ENCODE peak calls at places on chromosomes 13 and 19, in ten cellular contexts. H, I, F, W, R, V, G, U, B and E are unnamed samples.

GRCh38 chr19:54390942-54391577 is 24.2 kb upstream of the TTYH1 start:
- DNase-seq in R (no peak), V (peak), F (peak), B (peak), G (peak), H (peak), U (no peak), I (no peak), W (peak), E (no peak)

GRCh38 chr19:49820125-49820524 is 2.0 kb downstream of the MED25 start:
- DNase-seq in B (no peak), G (no peak), W (no peak), I (no peak), H (no peak), U (no peak), F (no peak), V (no peak), R (no peak), E (no peak)

GRCh38 chr19:47729468-47729798 is 15.9 kb upstream of the NOP53 start:
- DNase-seq in H (no peak), B (no peak), W (no peak), U (peak), V (no peak), F (peak), I (no peak), R (no peak), G (no peak), E (no peak)

GRCh38 chr13:20353973-20354372 is 121.9 kb upstream of the GJB6 start:
- DNase-seq in V (no peak), U (no peak), G (no peak), I (no peak), W (no peak), F (no peak), R (no peak), H (no peak), B (no peak), E (no peak)

GRCh38 chr13:72726721-72727416 is 560 bp downstream of the MZT1 start:
- DNase-seq in W (no peak), G (no peak), I (no peak), B (peak), V (peak), U (peak), R (no peak), H (no peak), F (peak), E (peak)

GRCh38 chr13:40333238-40333637 is 333.2 kb downstream of the FOXO1 start:
- DNase-seq in F (no peak), G (no peak), I (no peak), B (no peak), V (no peak), R (no peak), U (no peak), W (no peak), H (no peak), E (no peak)

GRCh38 chr13:68908879-68909278 is 1198.7 kb upstream of the ATXN8OS start:
- DNase-seq in I (no peak), R (no peak), B (no peak), V (no peak), U (no peak), F (no peak), W (no peak), H (no peak), G (no peak), E (no peak)

GRCh38 chr19:49149652-49150105 is 5.5 kb downstream of the HRC start:
- DNase-seq in W (no peak), F (no peak), U (peak), R (no peak), G (no peak), I (peak), B (no peak), H (peak), V (no peak), E (no peak)

GRCh38 chr19:4633140-4633967 is 6.0 kb upstream of the TNFAIP8L1 start:
- DNase-seq in V (peak), W (no peak), R (no peak), H (peak), U (no peak), G (peak), B (no peak), F (peak), I (peak), E (no peak)

GRCh38 chr19:42397315-42398166 is 7.4 kb upstream of the CNFN start:
- DNase-seq in U (no peak), I (no peak), V (no peak), G (no peak), W (no peak), R (no peak), H (no peak), F (peak), B (no peak), E (no peak)

GRCh38 chr13:45949161-45949560 is 97.6 kb upstream of the SIAH3 start:
- DNase-seq in B (no peak), W (no peak), G (no peak), U (no peak), I (no peak), R (no peak), V (no peak), F (no peak), H (no peak), E (no peak)

GRCh38 chr13:105774739-105775460 is 760.6 kb downstream of the EFNB2 start:
- DNase-seq in R (no peak), B (no peak), W (no peak), I (no peak), G (no peak), U (no peak), V (no peak), H (no peak), F (no peak), E (no peak)

GRCh38 chr13:114200673-114201005 is 21.6 kb downstream of the CFAP97D2 start:
- DNase-seq in H (no peak), V (no peak), U (no peak), G (no peak), B (no peak), I (no peak), F (no peak), R (no peak), W (no peak), E (no peak)

GRCh38 chr13:94065741-94066140 is 413.7 kb downstream of the DCT start:
- DNase-seq in W (no peak), V (no peak), F (no peak), H (no peak), I (no peak), G (no peak), B (no peak), R (no peak), U (no peak), E (no peak)

GRCh38 chr19:54551293-54551692 is 22.3 kb upstream of the LILRA2 start:
- DNase-seq in W (no peak), U (no peak), G (peak), I (no peak), B (no peak), R (no peak), H (no peak), V (no peak), F (peak), E (no peak)

GRCh38 chr19:39038098-39038497 is 5.7 kb upstream of the FBXO27 start:
- DNase-seq in I (no peak), V (no peak), H (peak), R (no peak), W (no peak), B (no peak), G (no peak), F (no peak), U (no peak), E (no peak)

GRCh38 chr13:30802953-30803478 is 67.7 kb downstream of the ALOX5AP start:
- DNase-seq in U (peak), H (peak), F (peak), R (no peak), V (peak), B (peak), W (peak), G (peak), I (peak), E (peak)

GRCh38 chr19:30358821-30359580 is 13.2 kb upstream of the ZNF536 start:
- DNase-seq in H (no peak), W (no peak), B (no peak), F (no peak), G (no peak), V (no peak), I (no peak), R (no peak), U (peak), E (no peak)

GRCh38 chr19:18349524-18350128 is 9.2 kb downstream of the PGPEP1 start:
- DNase-seq in B (no peak), U (peak), I (no peak), R (no peak), H (no peak), V (no peak), G (peak), W (no peak), F (peak), E (no peak)

GRCh38 chr19:46976845-46977320 is 42.8 kb upstream of the NPAS1 start:
- DNase-seq in H (no peak), F (no peak), W (no peak), V (no peak), R (no peak), B (no peak), G (no peak), U (peak), I (no peak), E (no peak)

GRCh38 chr19:37931941-37932655 is 25.1 kb downstream of the SIPA1L3 start:
- DNase-seq in I (no peak), R (no peak), U (peak), F (no peak), G (no peak), V (no peak), W (no peak), B (no peak), H (no peak), E (peak)

GRCh38 chr19:54937926-54938325 is 9.4 kb downstream of the NLRP7 start:
- DNase-seq in G (no peak), B (no peak), F (peak), H (no peak), V (no peak), I (no peak), U (no peak), W (no peak), R (no peak), E (no peak)

GRCh38 chr13:104382941-104383340 is 1316.7 kb upstream of the SLC10A2 start:
- DNase-seq in V (no peak), F (no peak), R (no peak), W (no peak), H (no peak), U (no peak), G (no peak), I (no peak), B (no peak), E (no peak)

GRCh38 chr13:97535619-97536018 is 101.7 kb downstream of the RAP2A start:
- DNase-seq in G (no peak), B (no peak), F (no peak), V (no peak), R (no peak), H (no peak), I (no peak), U (no peak), W (no peak), E (no peak)